ENCODE peak calls at places on chromosomes 13 and 19, in ten cellular contexts. One of them, this sample, is unnamed.

GRCh38 chr19:30878456-30878855 is 470.8 kb downstream of the TSHZ3 start:
- DNase-seq in H9: peak
- DNase-seq in cardiac muscle cell: no peak
- DNase-seq in H1: no peak
- DNase-seq in MCF 10A: no peak
- DNase-seq in endothelial cell of umbilical vein: no peak
- DNase-seq in glutamatergic neuron: no peak
- DNase-seq in fibroblast of lung: no peak
- DNase-seq in CD4-positive, alpha-beta T cell: no peak
- DNase-seq in fibroblast of mammary gland: no peak
- DNase-seq in this sample: no peak

GRCh38 chr13:33235078-33235477 is 50.5 kb downstream of the STARD13 start:
- DNase-seq in endothelial cell of umbilical vein: no peak
- DNase-seq in fibroblast of mammary gland: peak
- DNase-seq in glutamatergic neuron: no peak
- DNase-seq in H1: no peak
- DNase-seq in CD4-positive, alpha-beta T cell: no peak
- DNase-seq in cardiac muscle cell: peak
- DNase-seq in MCF 10A: no peak
- DNase-seq in fibroblast of lung: peak
- DNase-seq in H9: no peak
- DNase-seq in this sample: no peak

GRCh38 chr13:74774252-74774651 is 640.0 kb upstream of the KLF12 start:
- DNase-seq in MCF 10A: peak
- DNase-seq in fibroblast of lung: peak
- DNase-seq in fibroblast of mammary gland: peak
- DNase-seq in glutamatergic neuron: no peak
- DNase-seq in H9: no peak
- DNase-seq in cardiac muscle cell: peak
- DNase-seq in endothelial cell of umbilical vein: no peak
- DNase-seq in CD4-positive, alpha-beta T cell: no peak
- DNase-seq in H1: no peak
- DNase-seq in this sample: peak

GRCh38 chr19:907183-907853 is 5.7 kb downstream of the R3HDM4 start:
- DNase-seq in endothelial cell of umbilical vein: no peak
- DNase-seq in CD4-positive, alpha-beta T cell: no peak
- DNase-seq in fibroblast of mammary gland: no peak
- DNase-seq in glutamatergic neuron: no peak
- DNase-seq in H1: no peak
- DNase-seq in MCF 10A: no peak
- DNase-seq in cardiac muscle cell: no peak
- DNase-seq in H9: no peak
- DNase-seq in fibroblast of lung: no peak
- DNase-seq in this sample: no peak

GRCh38 chr13:95357875-95358274 is 56.6 kb upstream of the ABCC4 start:
- DNase-seq in glutamatergic neuron: no peak
- DNase-seq in cardiac muscle cell: no peak
- DNase-seq in MCF 10A: no peak
- DNase-seq in CD4-positive, alpha-beta T cell: no peak
- DNase-seq in H1: no peak
- DNase-seq in fibroblast of lung: no peak
- DNase-seq in fibroblast of mammary gland: no peak
- DNase-seq in H9: no peak
- DNase-seq in endothelial cell of umbilical vein: no peak
- DNase-seq in this sample: no peak

GRCh38 chr13:37068962-37069361 is 9.5 kb upstream of the SUPT20H start:
- DNase-seq in cardiac muscle cell: peak
- DNase-seq in endothelial cell of umbilical vein: peak
- DNase-seq in fibroblast of mammary gland: peak
- DNase-seq in MCF 10A: no peak
- DNase-seq in H9: no peak
- DNase-seq in glutamatergic neuron: no peak
- DNase-seq in H1: no peak
- DNase-seq in CD4-positive, alpha-beta T cell: no peak
- DNase-seq in fibroblast of lung: peak
- DNase-seq in this sample: no peak

GRCh38 chr19:19028526-19028925 is 4.8 kb downstream of the SUGP2 start:
- DNase-seq in glutamatergic neuron: no peak
- DNase-seq in H9: no peak
- DNase-seq in MCF 10A: no peak
- DNase-seq in endothelial cell of umbilical vein: no peak
- DNase-seq in H1: no peak
- DNase-seq in cardiac muscle cell: no peak
- DNase-seq in fibroblast of mammary gland: no peak
- DNase-seq in fibroblast of lung: no peak
- DNase-seq in CD4-positive, alpha-beta T cell: no peak
- DNase-seq in this sample: no peak

GRCh38 chr19:33241530-33242101 is 16.0 kb upstream of the SLC7A10 start:
- DNase-seq in MCF 10A: peak
- DNase-seq in H1: peak
- DNase-seq in fibroblast of mammary gland: peak
- DNase-seq in glutamatergic neuron: no peak
- DNase-seq in CD4-positive, alpha-beta T cell: no peak
- DNase-seq in fibroblast of lung: peak
- DNase-seq in cardiac muscle cell: no peak
- DNase-seq in endothelial cell of umbilical vein: peak
- DNase-seq in H9: no peak
- DNase-seq in this sample: peak

GRCh38 chr13:97257228-97257755 is 35.2 kb downstream of the MBNL2 start:
- DNase-seq in H1: no peak
- DNase-seq in glutamatergic neuron: no peak
- DNase-seq in fibroblast of lung: no peak
- DNase-seq in fibroblast of mammary gland: no peak
- DNase-seq in MCF 10A: peak
- DNase-seq in cardiac muscle cell: no peak
- DNase-seq in endothelial cell of umbilical vein: no peak
- DNase-seq in H9: no peak
- DNase-seq in CD4-positive, alpha-beta T cell: no peak
- DNase-seq in this sample: no peak

GRCh38 chr13:97256343-97256783 is 34.2 kb downstream of the MBNL2 start:
- DNase-seq in endothelial cell of umbilical vein: peak
- DNase-seq in glutamatergic neuron: no peak
- DNase-seq in fibroblast of mammary gland: peak
- DNase-seq in fibroblast of lung: peak
- DNase-seq in cardiac muscle cell: peak
- DNase-seq in CD4-positive, alpha-beta T cell: no peak
- DNase-seq in MCF 10A: peak
- DNase-seq in H1: no peak
- DNase-seq in H9: no peak
- DNase-seq in this sample: peak

GRCh38 chr13:97259787-97260641 is 37.9 kb downstream of the MBNL2 start:
- DNase-seq in H1: no peak
- DNase-seq in fibroblast of mammary gland: peak
- DNase-seq in MCF 10A: peak
- DNase-seq in cardiac muscle cell: peak
- DNase-seq in CD4-positive, alpha-beta T cell: no peak
- DNase-seq in H9: no peak
- DNase-seq in fibroblast of lung: peak
- DNase-seq in endothelial cell of umbilical vein: peak
- DNase-seq in glutamatergic neuron: no peak
- DNase-seq in this sample: no peak

GRCh38 chr13:97258801-97259200 is 36.7 kb downstream of the MBNL2 start:
- DNase-seq in cardiac muscle cell: peak
- DNase-seq in H1: peak
- DNase-seq in endothelial cell of umbilical vein: no peak
- DNase-seq in fibroblast of mammary gland: peak
- DNase-seq in H9: no peak
- DNase-seq in glutamatergic neuron: no peak
- DNase-seq in MCF 10A: no peak
- DNase-seq in fibroblast of lung: peak
- DNase-seq in CD4-positive, alpha-beta T cell: no peak
- DNase-seq in this sample: no peak

DNA sequence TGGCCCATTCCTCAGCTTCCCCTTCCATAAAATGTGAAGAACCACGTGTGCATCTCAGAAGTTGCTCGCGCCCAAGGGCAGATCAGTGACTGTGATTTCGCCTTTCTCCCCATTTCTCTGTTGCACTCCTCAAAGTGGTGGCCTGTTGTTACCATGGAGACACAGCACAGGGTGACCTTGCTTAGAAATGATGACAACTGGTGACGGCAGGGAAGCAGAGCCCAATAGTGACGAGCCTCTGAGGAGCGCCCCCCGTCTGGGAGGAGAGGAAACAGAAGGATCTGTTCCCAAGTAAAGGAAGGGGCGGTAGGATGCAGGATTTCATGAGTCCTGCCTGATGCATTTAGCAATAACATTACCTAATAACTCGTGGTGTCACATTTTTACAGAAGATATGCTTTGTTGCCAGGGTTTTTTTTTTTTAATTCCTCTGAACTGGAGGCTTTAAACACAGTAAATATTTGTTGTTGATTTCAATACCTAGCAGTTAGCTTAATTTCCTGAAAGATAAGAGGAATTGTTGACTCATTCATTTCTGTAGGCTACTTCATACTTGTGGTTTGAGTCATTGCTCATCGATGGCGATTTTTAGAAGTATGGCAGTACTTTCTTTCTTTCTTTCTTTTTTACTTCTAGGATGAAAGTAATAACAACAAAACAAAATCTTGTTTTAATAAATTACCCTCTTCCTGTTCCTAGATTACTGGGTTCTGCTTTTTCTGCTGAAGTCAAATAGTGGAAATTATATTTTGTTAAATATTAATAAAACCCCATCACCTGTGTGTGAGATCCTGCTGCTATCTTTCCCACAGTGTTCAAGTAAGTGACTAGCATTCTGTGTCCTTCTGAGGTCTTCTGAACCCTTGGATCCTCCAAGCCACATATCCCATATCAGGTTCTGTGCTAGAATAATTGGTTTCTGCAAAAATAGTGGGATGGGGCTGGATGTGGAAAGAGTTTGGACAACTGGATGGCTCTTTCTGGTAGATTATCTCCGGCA is 36.0 kb downstream of the MBNL2 start:
- DNase-seq in fibroblast of mammary gland: peak
- DNase-seq in CD4-positive, alpha-beta T cell: no peak
- DNase-seq in H9: peak
- DNase-seq in cardiac muscle cell: peak
- DNase-seq in MCF 10A: peak
- DNase-seq in H1: no peak
- DNase-seq in glutamatergic neuron: peak
- DNase-seq in fibroblast of lung: peak
- DNase-seq in endothelial cell of umbilical vein: peak
- DNase-seq in this sample: peak
- TF ChIP-seq CTCF in fibroblast of mammary gland: peak
- TF ChIP-seq CTCF in CD4-positive, alpha-beta T cell: no peak
- TF ChIP-seq CTCF in H9: peak
- TF ChIP-seq CTCF in cardiac muscle cell: peak
- TF ChIP-seq CTCF in MCF 10A: no peak
- TF ChIP-seq CTCF in H1: peak
- TF ChIP-seq CTCF in glutamatergic neuron: no peak
- TF ChIP-seq CTCF in fibroblast of lung: peak
- TF ChIP-seq CTCF in endothelial cell of umbilical vein: peak
- TF ChIP-seq CTCF in this sample: no peak

GRCh38 chr13:66200555-66200954 is 1029.6 kb downstream of the PCDH9 start:
- DNase-seq in endothelial cell of umbilical vein: no peak
- DNase-seq in fibroblast of mammary gland: peak
- DNase-seq in fibroblast of lung: no peak
- DNase-seq in glutamatergic neuron: no peak
- DNase-seq in CD4-positive, alpha-beta T cell: no peak
- DNase-seq in H9: no peak
- DNase-seq in H1: no peak
- DNase-seq in MCF 10A: no peak
- DNase-seq in cardiac muscle cell: peak
- DNase-seq in this sample: no peak
- TF ChIP-seq CTCF in endothelial cell of umbilical vein: no peak
- TF ChIP-seq CTCF in fibroblast of mammary gland: peak
- TF ChIP-seq CTCF in fibroblast of lung: no peak
- TF ChIP-seq CTCF in glutamatergic neuron: no peak
- TF ChIP-seq CTCF in CD4-positive, alpha-beta T cell: no peak
- TF ChIP-seq CTCF in H9: no peak
- TF ChIP-seq CTCF in H1: no peak
- TF ChIP-seq CTCF in MCF 10A: no peak
- TF ChIP-seq CTCF in cardiac muscle cell: no peak
- TF ChIP-seq CTCF in this sample: no peak

DNA sequence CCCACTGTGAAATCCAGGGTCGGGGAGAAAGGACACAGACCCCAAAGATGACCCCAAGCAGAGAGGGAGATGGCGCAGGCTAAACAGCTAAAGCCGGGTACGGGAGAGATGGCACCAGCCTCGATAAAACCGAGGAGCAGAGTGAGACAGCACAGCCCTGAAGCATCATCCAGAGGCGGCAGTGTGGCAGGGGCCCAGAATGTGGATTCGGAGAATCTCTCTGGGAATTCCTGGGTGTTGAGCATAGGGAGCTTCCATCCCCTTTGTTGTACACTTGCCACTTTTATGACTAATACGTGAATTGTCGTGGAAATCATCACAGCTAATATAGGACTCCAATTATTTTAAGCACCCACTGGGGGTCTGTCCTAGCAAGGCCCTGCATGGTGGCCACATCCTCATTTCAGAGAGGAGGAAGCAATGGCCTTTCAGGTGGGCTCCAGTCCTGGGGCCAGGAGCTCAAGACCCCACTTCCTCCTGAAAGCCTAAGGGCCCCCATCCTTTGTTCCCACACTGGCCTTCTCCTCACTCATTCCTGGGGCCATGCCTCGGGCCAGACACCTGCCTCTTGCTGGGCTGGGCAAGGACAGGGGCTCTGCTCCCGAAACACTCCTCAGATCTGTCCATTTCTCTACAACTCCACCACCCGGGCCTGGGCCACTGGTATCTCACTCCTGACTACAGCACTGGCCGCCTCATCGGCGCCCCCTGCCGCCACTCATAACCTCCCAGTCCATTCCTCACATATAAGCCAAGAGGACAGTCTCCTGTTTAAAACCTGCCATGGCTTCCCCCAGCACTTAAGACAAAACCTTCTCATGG is 29.3 kb upstream of the ATP1A3 start:
- DNase-seq in endothelial cell of umbilical vein: no peak
- DNase-seq in H9: peak
- DNase-seq in cardiac muscle cell: peak
- DNase-seq in CD4-positive, alpha-beta T cell: no peak
- DNase-seq in H1: peak
- DNase-seq in glutamatergic neuron: peak
- DNase-seq in fibroblast of mammary gland: peak
- DNase-seq in fibroblast of lung: peak
- DNase-seq in MCF 10A: peak
- DNase-seq in this sample: no peak
- TF ChIP-seq CTCF in endothelial cell of umbilical vein: peak
- TF ChIP-seq CTCF in H9: peak
- TF ChIP-seq CTCF in cardiac muscle cell: peak
- TF ChIP-seq CTCF in CD4-positive, alpha-beta T cell: no peak
- TF ChIP-seq CTCF in H1: peak
- TF ChIP-seq CTCF in glutamatergic neuron: peak
- TF ChIP-seq CTCF in fibroblast of mammary gland: peak
- TF ChIP-seq CTCF in fibroblast of lung: peak
- TF ChIP-seq CTCF in MCF 10A: peak
- TF ChIP-seq CTCF in this sample: peak

GRCh38 chr19:34731964-34732363 is 2.1 kb upstream of the ZNF181 start:
- DNase-seq in H9: no peak
- DNase-seq in H1: no peak
- DNase-seq in MCF 10A: no peak
- DNase-seq in fibroblast of mammary gland: no peak
- DNase-seq in fibroblast of lung: no peak
- DNase-seq in CD4-positive, alpha-beta T cell: no peak
- DNase-seq in glutamatergic neuron: no peak
- DNase-seq in cardiac muscle cell: no peak
- DNase-seq in endothelial cell of umbilical vein: no peak
- DNase-seq in this sample: no peak

GRCh38 chr19:34732548-34733255 is 1.3 kb upstream of the ZNF181 start:
- DNase-seq in fibroblast of lung: no peak
- DNase-seq in cardiac muscle cell: no peak
- DNase-seq in MCF 10A: no peak
- DNase-seq in CD4-positive, alpha-beta T cell: no peak
- DNase-seq in endothelial cell of umbilical vein: no peak
- DNase-seq in fibroblast of mammary gland: no peak
- DNase-seq in H9: no peak
- DNase-seq in glutamatergic neuron: no peak
- DNase-seq in H1: peak
- DNase-seq in this sample: no peak

GRCh38 chr19:34733826-34734600 is at the start of gene ZNF181:
- DNase-seq in cardiac muscle cell: peak
- DNase-seq in glutamatergic neuron: peak
- DNase-seq in fibroblast of lung: peak
- DNase-seq in MCF 10A: peak
- DNase-seq in CD4-positive, alpha-beta T cell: peak
- DNase-seq in fibroblast of mammary gland: peak
- DNase-seq in H9: peak
- DNase-seq in H1: peak
- DNase-seq in endothelial cell of umbilical vein: peak
- DNase-seq in this sample: peak

GRCh38 chr19:34734601-34735103 is 609 bp downstream of the ZNF181 start:
- DNase-seq in cardiac muscle cell: no peak
- DNase-seq in fibroblast of lung: no peak
- DNase-seq in glutamatergic neuron: no peak
- DNase-seq in H1: no peak
- DNase-seq in fibroblast of mammary gland: no peak
- DNase-seq in CD4-positive, alpha-beta T cell: no peak
- DNase-seq in H9: no peak
- DNase-seq in MCF 10A: peak
- DNase-seq in endothelial cell of umbilical vein: no peak
- DNase-seq in this sample: no peak

GRCh38 chr19:34733266-34733825 is 697 bp upstream of the ZNF181 start:
- DNase-seq in H9: peak
- DNase-seq in fibroblast of lung: no peak
- DNase-seq in CD4-positive, alpha-beta T cell: no peak
- DNase-seq in cardiac muscle cell: no peak
- DNase-seq in fibroblast of mammary gland: no peak
- DNase-seq in H1: no peak
- DNase-seq in endothelial cell of umbilical vein: no peak
- DNase-seq in MCF 10A: no peak
- DNase-seq in glutamatergic neuron: no peak
- DNase-seq in this sample: no peak
- TF ChIP-seq CTCF in H9: no peak
- TF ChIP-seq CTCF in fibroblast of lung: no peak
- TF ChIP-seq CTCF in CD4-positive, alpha-beta T cell: no peak
- TF ChIP-seq CTCF in cardiac muscle cell: no peak
- TF ChIP-seq CTCF in fibroblast of mammary gland: no peak
- TF ChIP-seq CTCF in H1: no peak
- TF ChIP-seq CTCF in endothelial cell of umbilical vein: no peak
- TF ChIP-seq CTCF in MCF 10A: no peak
- TF ChIP-seq CTCF in glutamatergic neuron: no peak
- TF ChIP-seq CTCF in this sample: no peak

This sample was measured in mammary epithelial cell.